ENCODE peak calls at places on chromosome 17, in five cellular contexts. K is CD4-positive, CD25-positive, alpha-beta regulatory T cell; Y is fibroblast of lung; G is BE2C; V is A673. M is an unnamed sample.

GRCh38 chr17:74276051-74276476 is 2.0 kb downstream of the DNAI2 start:
- DNase-seq in K (no peak), Y (peak), G (no peak), V (no peak), M (no peak)

GRCh38 chr17:44197980-44198720 is 1.5 kb downstream of the ATXN7L3 start:
- DNase-seq in K (peak), Y (peak), G (no peak), V (peak), M (peak)

GRCh38 chr17:35612924-35613521 is 25.9 kb downstream of the AP2B1 start:
- DNase-seq in K (no peak), Y (peak), G (peak), V (peak), M (peak)

GRCh38 chr17:43839670-43840101 is 6.7 kb upstream of the MPP3 start:
- DNase-seq in K (no peak), Y (no peak), G (peak), V (no peak), M (no peak)

GRCh38 chr17:82889496-82890338 is 49.9 kb upstream of the ZNF750 start:
- DNase-seq in K (no peak), Y (no peak), G (no peak), V (no peak), M (no peak)

GRCh38 chr17:39517224-39517623 is 55.9 kb downstream of the CDK12 start:
- DNase-seq in K (no peak), Y (peak), G (no peak), V (no peak), M (no peak)

GRCh38 chr17:72774251-72774650 is 318.2 kb downstream of the SLC39A11 start:
- DNase-seq in K (no peak), Y (no peak), G (no peak), V (no peak), M (no peak)

GRCh38 chr17:38554430-38555350 is 51.1 kb downstream of the SRCIN1 start:
- DNase-seq in K (no peak), Y (peak), G (peak), V (no peak), M (no peak)

GRCh38 chr17:7611635-7612293 is 2.9 kb downstream of the FXR2 start:
- DNase-seq in K (no peak), Y (no peak), G (no peak), V (no peak), M (no peak)

GRCh38 chr17:42333053-42333452 is 44.8 kb downstream of the STAT5A start:
- DNase-seq in K (no peak), Y (no peak), G (no peak), V (no peak), M (no peak)

GRCh38 chr17:4854181-4854681 is 21.1 kb downstream of the MINK1 start:
- DNase-seq in K (no peak), Y (peak), G (no peak), V (no peak), M (no peak)

GRCh38 chr17:15777717-15778116 is 45.6 kb downstream of the TBC1D26 start:
- DNase-seq in K (no peak), Y (no peak), G (no peak), V (no peak), M (no peak)

GRCh38 chr17:83143817-83144231 is 64.4 kb downstream of the METRNL start:
- DNase-seq in K (no peak), Y (no peak), G (no peak), V (no peak), M (no peak)

GRCh38 chr17:9928601-9929341 is 23.7 kb upstream of the RCVRN start:
- DNase-seq in K (no peak), Y (peak), G (no peak), V (peak), M (no peak)

GRCh38 chr17:17075037-17075755 is 32.9 kb downstream of the MPRIP start:
- DNase-seq in K (no peak), Y (peak), G (peak), V (no peak), M (no peak)

GRCh38 chr17:28228109-28228840 is 90.7 kb upstream of the TMEM97 start:
- DNase-seq in K (no peak), Y (no peak), G (no peak), V (peak), M (no peak)

GRCh38 chr17:38572665-38573365 is 32.9 kb downstream of the SRCIN1 start:
- DNase-seq in K (no peak), Y (no peak), G (peak), V (no peak), M (no peak)

GRCh38 chr17:39787038-39787437 is 49.3 kb downstream of the GRB7 start:
- DNase-seq in K (no peak), Y (no peak), G (no peak), V (no peak), M (no peak)

GRCh38 chr17:36668824-36669223 is 67.4 kb downstream of the MRM1 start:
- DNase-seq in K (no peak), Y (no peak), G (no peak), V (no peak), M (no peak)

GRCh38 chr17:68909066-68909465 is 46.1 kb downstream of the ABCA8 start:
- DNase-seq in K (no peak), Y (peak), G (no peak), V (peak), M (no peak)

GRCh38 chr17:81380117-81380516 is 15.1 kb upstream of the BAHCC1 start:
- DNase-seq in K (no peak), Y (no peak), G (no peak), V (no peak), M (no peak)

GRCh38 chr17:81381632-81382577 is 13.4 kb upstream of the BAHCC1 start:
- DNase-seq in K (no peak), Y (no peak), G (no peak), V (no peak), M (no peak)

GRCh38 chr17:81378941-81379511 is 16.2 kb upstream of the BAHCC1 start:
- DNase-seq in K (no peak), Y (no peak), G (no peak), V (no peak), M (no peak)

GRCh38 chr17:81379523-81379942 is 15.7 kb upstream of the BAHCC1 start:
- DNase-seq in K (no peak), Y (no peak), G (no peak), V (no peak), M (no peak)

GRCh38 chr17:81380682-81381518 is 14.4 kb upstream of the BAHCC1 start:
- DNase-seq in K (no peak), Y (no peak), G (no peak), V (no peak), M (no peak)
- H3K4me3 ChIP-seq in K (no peak), Y (no peak), G (no peak), V (no peak), M (no peak)

GRCh38 chr17:51044964-51045363 is 75.7 kb downstream of the SPAG9 start:
- DNase-seq in K (no peak), Y (peak), G (no peak), V (no peak), M (no peak)
- H3K4me3 ChIP-seq in K (no peak), Y (no peak), G (no peak), V (no peak), M (no peak)

DNA sequence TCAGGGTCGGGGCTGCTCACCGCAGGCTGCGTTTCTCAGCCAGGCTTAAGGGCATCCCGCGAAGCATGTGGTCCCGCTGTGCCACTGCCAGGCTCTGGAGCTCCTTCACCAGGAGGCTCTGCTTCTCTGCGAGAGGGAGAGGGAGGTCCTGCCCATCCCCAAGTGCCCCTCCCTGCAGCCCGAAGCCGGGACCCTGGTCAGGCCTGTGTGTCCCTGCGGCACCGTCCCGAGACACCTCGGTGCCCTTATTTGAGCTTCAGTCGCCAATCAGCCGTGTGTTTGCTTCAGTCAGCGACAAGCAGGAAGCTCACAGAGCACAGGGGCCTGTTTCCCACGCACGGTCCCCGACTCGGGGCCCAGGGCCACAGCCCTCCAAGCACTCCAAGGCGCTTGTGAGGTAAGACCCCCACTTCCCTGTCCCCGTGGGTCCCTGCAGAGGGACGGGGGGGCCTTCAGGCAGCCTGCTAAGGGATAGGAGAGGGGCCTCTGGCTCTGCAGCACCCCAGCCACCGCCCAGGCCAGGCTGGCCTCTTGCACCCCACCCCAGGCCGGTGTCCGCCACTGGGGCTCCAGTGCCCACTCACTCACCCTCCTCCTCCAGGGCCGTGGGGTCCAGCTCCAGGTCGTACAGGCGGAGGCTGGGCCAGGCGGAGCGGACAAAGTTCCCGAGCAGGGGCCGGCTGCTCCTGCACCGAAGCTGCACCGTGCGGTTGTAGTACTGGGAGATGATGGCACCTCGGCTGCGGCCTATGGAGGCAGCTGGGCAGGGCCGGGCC is 3.2 kb downstream of the TMC6 start:
- DNase-seq in K (no peak), Y (no peak), G (no peak), V (no peak), M (no peak)
- H3K4me3 ChIP-seq in K (no peak), Y (no peak), G (peak), V (no peak), M (no peak)

DNA sequence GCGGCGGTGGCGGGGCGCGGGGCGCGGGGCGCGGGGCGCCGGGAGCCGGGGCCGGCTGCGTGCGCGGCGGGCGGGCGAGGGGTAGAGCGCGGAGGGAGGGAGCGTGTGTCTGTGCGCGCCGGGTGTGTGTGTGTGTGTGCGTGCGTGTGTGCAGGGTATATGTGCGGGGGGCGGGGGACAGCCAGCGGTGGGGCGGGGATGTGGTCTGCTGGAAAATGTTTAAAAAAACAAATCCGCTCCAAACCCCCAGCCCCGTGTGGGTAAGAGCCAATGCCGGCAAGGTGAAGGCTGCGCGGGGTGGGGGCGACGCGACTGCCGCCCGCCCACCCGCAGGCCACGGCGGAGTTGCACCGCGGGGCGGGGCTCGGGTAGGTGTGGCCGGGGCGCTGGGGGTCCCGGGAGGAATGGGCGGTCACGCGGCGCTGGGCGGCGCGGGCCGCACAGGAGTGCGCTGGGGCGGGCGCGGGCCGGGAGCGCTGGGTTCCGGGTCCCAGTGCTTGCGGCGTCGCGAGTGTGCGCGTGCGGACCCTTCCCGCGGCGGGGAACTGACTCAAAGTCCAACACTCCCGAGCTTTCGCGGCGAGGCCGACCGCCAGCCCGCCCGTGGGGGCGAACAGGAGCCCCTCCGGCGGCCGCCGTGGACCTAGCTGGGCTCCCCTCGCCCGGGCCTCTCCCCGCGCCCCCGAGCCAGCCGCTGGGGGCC is at the start of gene CYGB:
- DNase-seq in K (no peak), Y (no peak), G (peak), V (no peak), M (no peak)
- H3K4me3 ChIP-seq in K (no peak), Y (peak), G (peak), V (peak), M (no peak)

GRCh38 chr17:81648707-81649085 is 7.6 kb downstream of the PDE6G start:
- DNase-seq in K (no peak), Y (no peak), G (no peak), V (no peak), M (no peak)
- H3K4me3 ChIP-seq in K (no peak), Y (no peak), G (no peak), V (no peak), M (no peak)

DNA sequence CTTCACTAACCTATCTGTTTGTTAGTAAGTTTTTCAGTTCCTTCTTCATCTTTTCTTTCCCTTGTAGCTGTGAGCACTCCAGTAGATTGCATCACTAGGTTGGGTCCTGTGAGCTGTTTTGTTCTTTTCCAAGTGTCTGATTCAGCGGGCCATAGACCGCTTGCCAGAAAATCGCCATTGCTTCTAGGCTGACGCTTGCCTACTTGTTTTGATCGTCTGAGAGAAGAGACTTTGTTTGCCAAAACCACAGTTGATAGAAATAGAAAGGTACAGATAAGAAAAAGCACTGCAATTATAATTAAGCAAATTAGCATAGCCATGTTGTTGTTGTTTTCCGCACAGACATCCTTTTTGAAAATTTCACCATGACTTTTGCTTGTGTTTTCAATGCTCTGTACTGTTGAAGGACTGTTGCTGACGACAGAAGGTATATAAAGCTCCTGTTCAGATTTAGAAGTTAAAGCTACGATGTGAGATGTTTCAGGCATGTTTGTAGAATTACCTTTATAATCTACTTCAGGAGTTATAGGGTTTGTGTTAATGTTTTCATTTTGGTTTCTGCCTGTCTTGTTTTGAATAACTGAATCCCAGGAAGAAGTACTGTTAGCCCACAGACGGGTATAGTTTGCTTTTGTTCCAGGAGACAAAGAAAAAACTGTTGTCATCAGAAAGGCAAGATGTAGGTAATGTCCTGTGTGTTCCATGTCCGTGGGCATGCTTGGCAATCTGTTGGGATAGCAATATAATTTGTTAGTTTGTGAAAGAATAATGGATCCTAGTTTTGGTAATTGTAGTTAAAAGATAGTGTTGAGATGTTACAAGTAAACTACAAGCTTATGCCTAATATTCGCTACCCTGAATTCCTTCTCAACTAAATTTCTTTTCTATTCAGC is 2.9 kb downstream of the EVI2A start:
- DNase-seq in K (peak), Y (peak), G (no peak), V (no peak), M (peak)
- H3K4me3 ChIP-seq in K (peak), Y (peak), G (no peak), V (no peak), M (peak)

DNA sequence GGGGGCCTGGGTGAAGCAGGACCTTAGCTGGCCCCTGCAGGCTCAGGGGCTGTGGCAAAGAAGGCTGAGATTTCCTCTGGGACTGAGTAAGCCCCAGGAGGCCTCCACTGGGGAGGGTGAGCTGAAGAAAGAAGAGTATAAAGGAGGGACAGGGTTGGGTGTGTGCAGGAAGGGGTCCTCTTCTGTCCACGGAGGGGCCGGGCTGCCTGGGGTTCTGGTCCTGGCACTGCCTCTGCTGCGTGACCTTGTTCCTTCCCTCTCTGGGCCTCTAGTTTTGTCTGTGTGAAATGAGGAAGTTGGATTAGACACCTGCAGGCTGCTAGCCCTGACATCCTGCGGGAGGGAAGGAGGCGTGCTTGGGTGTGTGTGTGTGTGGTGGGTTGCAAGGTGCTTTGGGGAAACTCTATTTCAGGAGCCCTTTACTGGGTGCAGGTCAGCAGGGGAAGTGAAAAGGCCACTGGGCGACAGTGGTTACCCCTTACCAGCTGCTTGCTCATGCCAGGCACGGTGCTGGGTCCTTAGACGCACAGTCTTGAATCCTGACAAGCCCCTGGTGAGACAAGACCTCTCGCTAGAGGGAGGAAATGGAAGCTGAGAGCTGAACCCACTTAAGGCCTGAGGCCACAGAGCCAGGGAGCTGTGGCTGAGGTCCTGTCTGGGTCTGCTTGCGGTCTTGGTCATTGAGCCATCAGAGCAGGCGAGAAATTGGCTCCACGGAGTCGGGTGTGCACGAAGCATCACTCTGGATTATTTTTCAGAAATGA is 60.7 kb downstream of the OR1D5 start:
- DNase-seq in K (no peak), Y (no peak), G (no peak), V (no peak), M (peak)
- H3K4me3 ChIP-seq in K (no peak), Y (no peak), G (no peak), V (no peak), M (no peak)

M was measured in Jurkat, Clone E6-1.